ENCODE peak calls at places on chromosomes 12 and 14, in four cellular contexts. N is SK-N-SH; F is activated CD4-positive, alpha-beta T cell treated with anti-CD3 and anti-CD28 coated beads, Interleukin-2, amount 50 U/mL, for 1 hour; V is C1 segment of cervical spinal cord. R is an unnamed sample.

GRCh38 chr12:3715999-3716398 is 36.9 kb downstream of the CRACR2A start:
- DNase-seq in N (no peak), F (no peak), V (no peak), R (no peak)

GRCh38 chr12:92357584-92358261 is 212.1 kb upstream of the BTG1 start:
- DNase-seq in N (no peak), F (no peak), V (no peak), R (no peak)

GRCh38 chr14:46381674-46382073 is 269.9 kb downstream of the RPL10L start:
- DNase-seq in N (no peak), F (no peak), V (no peak), R (no peak)

GRCh38 chr12:109758406-109759075 is 44.9 kb downstream of the FAM222A start:
- DNase-seq in N (peak; percentile 28), F (no peak), V (no peak), R (no peak)

GRCh38 chr12:31326689-31327659 is 1.0 kb upstream of the SINHCAF start:
- DNase-seq in N (no peak), F (no peak), V (no peak), R (no peak)

GRCh38 chr14:102493585-102493984 is 16.0 kb downstream of the ANKRD9 start:
- DNase-seq in N (no peak), F (no peak), V (no peak), R (no peak)

GRCh38 chr12:12803186-12803585 is 10.0 kb upstream of the DDX47 start:
- DNase-seq in N (peak; percentile 27), F (peak; percentile 35), V (no peak), R (peak; percentile 67)

GRCh38 chr12:88413561-88414095 is 166.6 kb downstream of the KITLG start:
- DNase-seq in N (no peak), F (no peak), V (no peak), R (no peak)

GRCh38 chr12:125185311-125185739 is 120.1 kb downstream of the AACS start:
- DNase-seq in N (no peak), F (no peak), V (no peak), R (no peak)

GRCh38 chr12:23885396-23885795 is 64.1 kb downstream of the SOX5 start:
- DNase-seq in N (no peak), F (no peak), V (no peak), R (no peak)